ENCODE peak calls at places on chromosomes 13 and 19, in five cellular contexts. One of them, this sample, is unnamed.

GRCh38 chr13:50171585-50172282 is 156.5 kb downstream of the KCNRG start:
- DNase-seq in fibroblast of mammary gland: no peak
- DNase-seq in activated CD4-positive, CD25-positive, alpha-beta regulatory T cell: no peak
- DNase-seq in T-helper 17 cell: no peak
- DNase-seq in neural progenitor cell: no peak
- DNase-seq in this sample: no peak

GRCh38 chr13:97298816-97299215 is 76.7 kb downstream of the MBNL2 start:
- DNase-seq in fibroblast of mammary gland: peak; percentile 35
- DNase-seq in activated CD4-positive, CD25-positive, alpha-beta regulatory T cell: no peak
- DNase-seq in T-helper 17 cell: no peak
- DNase-seq in neural progenitor cell: no peak
- DNase-seq in this sample: no peak

GRCh38 chr13:105552078-105552477 is 983.4 kb downstream of the EFNB2 start:
- DNase-seq in fibroblast of mammary gland: no peak
- DNase-seq in activated CD4-positive, CD25-positive, alpha-beta regulatory T cell: no peak
- DNase-seq in T-helper 17 cell: no peak
- DNase-seq in neural progenitor cell: no peak
- DNase-seq in this sample: no peak

GRCh38 chr19:19062454-19063182 is 1.2 kb upstream of the SLC25A42 start:
- DNase-seq in fibroblast of mammary gland: peak; percentile 51
- DNase-seq in activated CD4-positive, CD25-positive, alpha-beta regulatory T cell: no peak
- DNase-seq in T-helper 17 cell: no peak
- DNase-seq in neural progenitor cell: no peak
- DNase-seq in this sample: no peak

GRCh38 chr13:49638416-49639072 is 10.2 kb downstream of the ARL11 start:
- DNase-seq in fibroblast of mammary gland: no peak
- DNase-seq in activated CD4-positive, CD25-positive, alpha-beta regulatory T cell: no peak
- DNase-seq in T-helper 17 cell: no peak
- DNase-seq in neural progenitor cell: no peak
- DNase-seq in this sample: no peak

GRCh38 chr19:12244370-12244769 is 50.3 kb downstream of the ZNF44 start:
- DNase-seq in fibroblast of mammary gland: no peak
- DNase-seq in activated CD4-positive, CD25-positive, alpha-beta regulatory T cell: no peak
- DNase-seq in T-helper 17 cell: no peak
- DNase-seq in neural progenitor cell: peak; percentile 7
- DNase-seq in this sample: no peak

GRCh38 chr19:55342044-55342531 is 2.4 kb downstream of the KMT5C start:
- DNase-seq in fibroblast of mammary gland: no peak
- DNase-seq in activated CD4-positive, CD25-positive, alpha-beta regulatory T cell: no peak
- DNase-seq in T-helper 17 cell: no peak
- DNase-seq in neural progenitor cell: no peak
- DNase-seq in this sample: no peak

GRCh38 chr19:38210458-38210987 is 13.5 kb downstream of the DPF1 start:
- DNase-seq in fibroblast of mammary gland: no peak
- DNase-seq in activated CD4-positive, CD25-positive, alpha-beta regulatory T cell: no peak
- DNase-seq in T-helper 17 cell: no peak
- DNase-seq in neural progenitor cell: peak; percentile 97
- DNase-seq in this sample: no peak

GRCh38 chr19:48501446-48501960 is 10.1 kb downstream of the LMTK3 start:
- DNase-seq in fibroblast of mammary gland: no peak
- DNase-seq in activated CD4-positive, CD25-positive, alpha-beta regulatory T cell: no peak
- DNase-seq in T-helper 17 cell: no peak
- DNase-seq in neural progenitor cell: peak; percentile 97
- DNase-seq in this sample: no peak

GRCh38 chr13:59088716-59089115 is 1075.0 kb downstream of the DIAPH3 start:
- DNase-seq in fibroblast of mammary gland: peak; percentile 70
- DNase-seq in activated CD4-positive, CD25-positive, alpha-beta regulatory T cell: no peak
- DNase-seq in T-helper 17 cell: no peak
- DNase-seq in neural progenitor cell: no peak
- DNase-seq in this sample: no peak

This sample was measured in central memory CD8-positive, alpha-beta T cell.